ENCODE peak calls at places on chromosomes 7 and 10, in seven cellular contexts. Q is HL-60; A is CD8-positive, alpha-beta T cell; L is H9; T is activated CD8-positive, alpha-beta memory T cell treated with anti-CD3 and anti-CD28 coated beads, Interleukin-2, amount 50 U/mL, for 48 hours; P is stimulated activated CD8-positive, alpha-beta memory T cell treated with anti-CD3 and anti-CD28 coated beads, Interleukin-2, amount 100 ng/mL, for 48 hours; K is activated T-cell treated with anti-CD3 and anti-CD28 coated beads, Interleukin-2, amount 50 U/mL, for 24 hours. N is an unnamed sample.

GRCh38 chr10:77267703-77268630 is 369.6 kb downstream of the KCNMA1 start:
- DNase-seq in Q (no peak), A (no peak), L (no peak), T (no peak), P (no peak), K (no peak), N (no peak)

GRCh38 chr10:48444266-48444665 is 137.8 kb downstream of the MAPK8 start:
- DNase-seq in Q (no peak), A (no peak), L (peak), T (no peak), P (no peak), K (peak), N (peak)

GRCh38 chr10:74821501-74821900 is 4.9 kb upstream of the KAT6B start:
- DNase-seq in Q (no peak), A (no peak), L (no peak), T (no peak), P (no peak), K (no peak), N (no peak)

GRCh38 chr10:7085913-7086589 is 324.8 kb downstream of the SFMBT2 start:
- DNase-seq in Q (no peak), A (no peak), L (peak), T (no peak), P (no peak), K (no peak), N (peak)

GRCh38 chr10:52198540-52198939 is 115.5 kb upstream of the DKK1 start:
- DNase-seq in Q (no peak), A (no peak), L (no peak), T (no peak), P (no peak), K (no peak), N (no peak)

GRCh38 chr10:132107211-132107946 is 41.6 kb downstream of the JAKMIP3 start:
- DNase-seq in Q (no peak), A (no peak), L (peak), T (peak), P (no peak), K (peak), N (peak)

GRCh38 chr7:138553805-138554204 is 93.7 kb downstream of the TRIM24 start:
- DNase-seq in Q (no peak), A (no peak), L (no peak), T (no peak), P (no peak), K (no peak), N (no peak)

GRCh38 chr10:69574571-69574978 is 1.4 kb upstream of the NEUROG3 start:
- DNase-seq in Q (no peak), A (no peak), L (peak), T (no peak), P (no peak), K (no peak), N (peak)

GRCh38 chr7:108598153-108598552 is 28.5 kb downstream of the DNAJB9 start:
- DNase-seq in Q (no peak), A (no peak), L (no peak), T (no peak), P (no peak), K (no peak), N (no peak)

GRCh38 chr7:38330861-38331709 is 57.6 kb upstream of the TARP start:
- DNase-seq in Q (no peak), A (peak), L (peak), T (no peak), P (no peak), K (no peak), N (peak)

GRCh38 chr10:128475686-128476410 is 349.6 kb upstream of the MKI67 start:
- DNase-seq in Q (no peak), A (no peak), L (no peak), T (no peak), P (no peak), K (no peak), N (no peak)

GRCh38 chr7:106140406-106141173 is 28.5 kb upstream of the SYPL1 start:
- DNase-seq in Q (no peak), A (no peak), L (no peak), T (no peak), P (no peak), K (no peak), N (no peak)

GRCh38 chr10:52443419-52444388 is 129.6 kb downstream of the DKK1 start:
- DNase-seq in Q (no peak), A (no peak), L (no peak), T (no peak), P (no peak), K (no peak), N (no peak)

GRCh38 chr7:105738133-105738532 is 138.3 kb downstream of the ATXN7L1 start:
- DNase-seq in Q (no peak), A (no peak), L (no peak), T (no peak), P (no peak), K (no peak), N (no peak)

GRCh38 chr7:66047426-66047825 is 28.2 kb upstream of the ASL start:
- DNase-seq in Q (no peak), A (no peak), L (no peak), T (no peak), P (no peak), K (no peak), N (no peak)

GRCh38 chr10:101066146-101066889 is 4.5 kb downstream of the KAZALD1 start:
- DNase-seq in Q (no peak), A (peak), L (peak), T (peak), P (peak), K (peak), N (peak)

GRCh38 chr10:43287056-43288007 is 20.5 kb upstream of the RASGEF1A start:
- DNase-seq in Q (peak), A (peak), L (no peak), T (no peak), P (peak), K (peak), N (peak)

GRCh38 chr10:1070939-1071338 is 14.8 kb downstream of the WDR37 start:
- DNase-seq in Q (no peak), A (no peak), L (peak), T (no peak), P (no peak), K (no peak), N (peak)

GRCh38 chr10:43249962-43250624 is 16.8 kb downstream of the RASGEF1A start:
- DNase-seq in Q (no peak), A (no peak), L (peak), T (peak), P (no peak), K (peak), N (peak)

GRCh38 chr10:42623929-42624328 is 14.4 kb downstream of the ZNF33B start:
- DNase-seq in Q (peak), A (no peak), L (no peak), T (no peak), P (no peak), K (no peak), N (no peak)

GRCh38 chr10:74290703-74291102 is 139.7 kb downstream of the ADK start:
- DNase-seq in Q (no peak), A (no peak), L (no peak), T (no peak), P (no peak), K (no peak), N (no peak)

GRCh38 chr10:99754670-99755069 is 22.6 kb downstream of the CUTC start:
- DNase-seq in Q (no peak), A (no peak), L (no peak), T (no peak), P (no peak), K (no peak), N (no peak)

GRCh38 chr10:9707205-9707604 is 1310.5 kb upstream of the CELF2 start:
- DNase-seq in Q (no peak), A (no peak), L (no peak), T (no peak), P (no peak), K (no peak), N (no peak)

GRCh38 chr10:124035928-124036558 is 57.4 kb downstream of the CHST15 start:
- DNase-seq in Q (peak), A (no peak), L (no peak), T (peak), P (peak), K (peak), N (no peak)

GRCh38 chr7:100509213-100509612 is 25.5 kb downstream of the NYAP1 start:
- DNase-seq in Q (no peak), A (no peak), L (no peak), T (no peak), P (no peak), K (no peak), N (no peak)

GRCh38 chr10:118447478-118447877 is 105.4 kb upstream of the FAM204A start:
- DNase-seq in Q (no peak), A (no peak), L (no peak), T (no peak), P (no peak), K (no peak), N (no peak)

GRCh38 chr7:30771859-30772429 is 727 bp downstream of the MINDY4 start:
- DNase-seq in Q (no peak), A (no peak), L (no peak), T (peak), P (no peak), K (peak), N (peak)